ENCODE peak calls at places on chromosomes 13 and 19, in seven cellular contexts. I is non-pigmented ciliary epithelial cell; H is stimulated activated naive CD4-positive, alpha-beta T cell; W is BE2C; N is posterior cingulate gyrus; Y is naive B cell; A is kidney. E is an unnamed sample.
A peak's percentile ranks its signal among the peaks of the same experiment; 100 is the strongest.

GRCh38 chr13:108154421-108154858 is 60.9 kb downstream of the LIG4 start:
- DNase-seq in I (peak; percentile 24), H (no peak), W (no peak), N (no peak), Y (no peak), A (no peak), E (no peak)

GRCh38 chr19:18441804-18442788 is 4.2 kb upstream of the ISYNA1 start:
- DNase-seq in I (no peak), H (no peak), W (no peak), N (no peak), Y (no peak), A (no peak), E (no peak)

GRCh38 chr19:5434970-5435641 is 20.1 kb upstream of the ZNRF4 start:
- DNase-seq in I (peak; percentile 89), H (no peak), W (no peak), N (no peak), Y (no peak), A (no peak), E (no peak)

GRCh38 chr19:15986694-15987093 is 37.9 kb downstream of the OR10H4 start:
- DNase-seq in I (no peak), H (no peak), W (no peak), N (no peak), Y (no peak), A (no peak), E (no peak)

GRCh38 chr13:100514788-100515409 is 73.7 kb downstream of the GGACT start:
- DNase-seq in I (no peak), H (peak; percentile 66), W (peak; percentile 78), N (peak; percentile 87), Y (peak; percentile 47), A (peak; percentile 89), E (peak; percentile 19)

GRCh38 chr13:44117351-44117750 is 237.6 kb downstream of the LACC1 start:
- DNase-seq in I (no peak), H (no peak), W (no peak), N (no peak), Y (no peak), A (no peak), E (no peak)

GRCh38 chr19:17210296-17210695 is 4.9 kb upstream of the USE1 start:
- DNase-seq in I (no peak), H (no peak), W (no peak), N (no peak), Y (no peak), A (no peak), E (no peak)

GRCh38 chr13:35388979-35389378 is 87.5 kb downstream of the MAB21L1 start:
- DNase-seq in I (peak; percentile 4), H (no peak), W (peak; percentile 18), N (no peak), Y (no peak), A (no peak), E (no peak)

GRCh38 chr19:56748443-56748842 is 76.9 kb upstream of the ZNF835 start:
- DNase-seq in I (no peak), H (no peak), W (no peak), N (no peak), Y (no peak), A (no peak), E (no peak)

GRCh38 chr19:17339088-17339741 is 1.9 kb downstream of the GTPBP3 start:
- DNase-seq in I (no peak), H (peak; percentile 12), W (peak; percentile 35), N (no peak), Y (no peak), A (no peak), E (no peak)

GRCh38 chr13:47175172-47175806 is 278.4 kb upstream of the HTR2A start:
- DNase-seq in I (peak; percentile 73), H (no peak), W (no peak), N (no peak), Y (no peak), A (no peak), E (no peak)

GRCh38 chr19:2329528-2329927 is 1.0 kb downstream of the SPPL2B start:
- DNase-seq in I (no peak), H (no peak), W (no peak), N (no peak), Y (no peak), A (peak; percentile 57), E (no peak)

GRCh38 chr13:109725995-109726637 is 60.3 kb downstream of the IRS2 start:
- DNase-seq in I (no peak), H (no peak), W (no peak), N (no peak), Y (no peak), A (no peak), E (no peak)

GRCh38 chr19:40614595-40615411 is 13.6 kb downstream of the LTBP4 start:
- DNase-seq in I (peak; percentile 98), H (peak; percentile 62), W (peak; percentile 84), N (no peak), Y (no peak), A (peak; percentile 93), E (no peak)

GRCh38 chr13:18212873-18213272 is 968.8 kb downstream of the TUBA3C start:
- DNase-seq in I (no peak), H (no peak), W (no peak), N (peak; percentile 31), Y (no peak), A (no peak), E (no peak)

GRCh38 chr19:5360003-5360820 is 19.6 kb upstream of the PTPRS start:
- DNase-seq in I (no peak), H (no peak), W (no peak), N (no peak), Y (no peak), A (peak; percentile 22), E (no peak)

GRCh38 chr19:10677796-10678195 is 23.4 kb upstream of the QTRT1 start:
- DNase-seq in I (no peak), H (no peak), W (no peak), N (no peak), Y (no peak), A (no peak), E (no peak)

GRCh38 chr13:20206836-20207235 is 14.1 kb upstream of the GJB2 start:
- DNase-seq in I (no peak), H (no peak), W (no peak), N (no peak), Y (no peak), A (no peak), E (no peak)

GRCh38 chr19:15293751-15294505 is 38.4 kb downstream of the BRD4 start:
- DNase-seq in I (no peak), H (no peak), W (peak; percentile 49), N (no peak), Y (no peak), A (no peak), E (no peak)

GRCh38 chr19:17448190-17448967 is at the start of gene TMEM221:
- DNase-seq in I (no peak), H (peak; percentile 55), W (peak; percentile 42), N (peak; percentile 26), Y (peak; percentile 46), A (no peak), E (no peak)

GRCh38 chr13:92805766-92806165 is 420.8 kb upstream of the GPC6 start:
- DNase-seq in I (no peak), H (no peak), W (no peak), N (no peak), Y (no peak), A (no peak), E (no peak)

E was measured in DMS 273 treated with DMSO at 0.1 percent for 48 hours.